ENCODE peak calls at places on chromosome 14, in ten cellular contexts. L is skeletal muscle cell, M is astrocyte of the spinal cord, V is mucosa of gallbladder, W is pancreas, C is Right ventricle myocardium superior, O is H54, Z is T-helper 2 cell, J is PC-9, F is GM23248. N is an unnamed sample.

GRCh38 chr14:65788876-65789859 is 376.6 kb downstream of the FUT8 start:
- DNase-seq in O (no peak), J (no peak), M (no peak), W (no peak), Z (no peak), V (no peak), C (no peak), L (no peak), F (no peak), N (no peak)

GRCh38 chr14:46488374-46488773 is 163.2 kb downstream of the RPL10L start:
- DNase-seq in W (no peak), C (no peak), Z (no peak), F (no peak), M (no peak), O (no peak), J (no peak), L (no peak), V (no peak), N (no peak)

GRCh38 chr14:36319899-36320209 is 583 bp downstream of the MBIP start:
- DNase-seq in O (no peak), C (no peak), M (no peak), Z (no peak), J (no peak), L (no peak), V (no peak), W (no peak), F (no peak), N (no peak)

GRCh38 chr14:85061256-85061655 is 468.7 kb upstream of the FLRT2 start:
- DNase-seq in Z (no peak), C (no peak), W (no peak), L (no peak), M (no peak), F (no peak), J (no peak), O (no peak), V (no peak), N (no peak)

GRCh38 chr14:65222434-65222833 is 120.1 kb upstream of the MAX start:
- DNase-seq in W (peak), C (peak), F (peak), Z (peak), M (peak), O (no peak), V (peak), L (no peak), J (peak), N (no peak)

GRCh38 chr14:24481622-24482324 is 26.3 kb downstream of the CMA1 start:
- DNase-seq in M (no peak), F (peak), V (peak), C (peak), L (no peak), O (peak), Z (no peak), J (no peak), W (peak), N (peak)

GRCh38 chr14:65156568-65157366 is 54.5 kb upstream of the MAX start:
- DNase-seq in C (peak), J (peak), W (no peak), F (peak), O (peak), M (peak), L (peak), V (no peak), Z (no peak), N (no peak)

GRCh38 chr14:92759679-92760523 is 11.5 kb upstream of the LGMN start:
- DNase-seq in Z (no peak), F (no peak), O (no peak), J (no peak), V (no peak), L (no peak), C (no peak), W (no peak), M (no peak), N (no peak)

GRCh38 chr14:100838493-100839440 is 12.8 kb downstream of the MEG3 start:
- DNase-seq in L (no peak), Z (no peak), C (peak), M (no peak), F (peak), W (no peak), O (no peak), J (no peak), V (no peak), N (no peak)

GRCh38 chr14:69726761-69727511 is 40.0 kb upstream of the SRSF5 start:
- DNase-seq in F (peak), W (peak), V (peak), J (no peak), Z (peak), L (no peak), C (peak), M (peak), O (peak), N (no peak)

GRCh38 chr14:102516531-102517411 is 7.2 kb upstream of the ANKRD9 start:
- DNase-seq in Z (peak), L (no peak), M (peak), J (peak), W (peak), F (peak), V (peak), O (peak), C (peak), N (no peak)

GRCh38 chr14:42715316-42715715 is 1108.6 kb downstream of the LRFN5 start:
- DNase-seq in L (no peak), Z (no peak), O (no peak), J (no peak), W (no peak), M (peak), C (no peak), V (no peak), F (peak), N (peak)

GRCh38 chr14:21476526-21476924 is 234 bp downstream of the RAB2B start:
- DNase-seq in M (no peak), L (no peak), C (peak), V (peak), Z (peak), F (peak), J (no peak), W (peak), O (peak), N (peak)

GRCh38 chr14:69090187-69090789 is 62.6 kb downstream of the DCAF5 start:
- DNase-seq in Z (peak), W (peak), J (peak), C (no peak), V (no peak), L (no peak), F (peak), O (no peak), M (peak), N (peak)

GRCh38 chr14:102008891-102009290 is 44.5 kb downstream of the DYNC1H1 start:
- DNase-seq in V (no peak), Z (no peak), L (peak), W (no peak), O (no peak), C (no peak), J (no peak), F (no peak), M (no peak), N (no peak)

GRCh38 chr14:82398313-82398712 is 864.7 kb upstream of the SEL1L start:
- DNase-seq in V (no peak), W (no peak), L (no peak), O (no peak), J (no peak), F (no peak), Z (no peak), C (no peak), M (no peak), N (no peak)

GRCh38 chr14:45169906-45170305 is 34.2 kb downstream of the FANCM start:
- DNase-seq in C (no peak), O (no peak), M (no peak), J (no peak), W (no peak), V (no peak), F (no peak), Z (no peak), L (no peak), N (no peak)

GRCh38 chr14:104358528-104359300 is 220.3 kb downstream of the KIF26A start:
- DNase-seq in F (no peak), V (no peak), J (no peak), M (no peak), W (no peak), Z (no peak), C (peak), L (no peak), O (no peak), N (no peak)

GRCh38 chr14:66233571-66233970 is 252.6 kb upstream of the CCDC196 start:
- DNase-seq in Z (no peak), J (no peak), C (no peak), O (no peak), M (no peak), L (no peak), W (no peak), V (peak), F (no peak), N (no peak)

GRCh38 chr14:64198486-64198885 is 95.7 kb downstream of the ESR2 start:
- DNase-seq in O (no peak), Z (no peak), L (no peak), C (no peak), F (no peak), V (no peak), W (no peak), M (no peak), J (no peak), N (no peak)

GRCh38 chr14:22549981-22550670 is 38.9 kb downstream of the DAD1 start:
- DNase-seq in W (no peak), V (no peak), J (no peak), L (no peak), F (no peak), M (peak), O (no peak), Z (peak), C (no peak), N (no peak)